ENCODE peak calls at places on chromosomes 4 and X, in eight cellular contexts. W is fibroblast of villous mesenchyme; O is smooth muscle cell of the brain vasculature; X is HuH-7.5; S is Kasumi-1; A is pancreas; Z is putamen; G is CD4-positive, alpha-beta T cell. H is an unnamed sample.

GRCh38 chr4:33302298-33302697 is 2582.1 kb downstream of the PCDH7 start:
- DNase-seq in W (no peak), O (no peak), X (no peak), S (peak; percentile 34), A (no peak), Z (no peak), G (no peak), H (no peak)

GRCh38 chrX:17077349-17077748 is 130.9 kb downstream of the REPS2 start:
- DNase-seq in W (peak; percentile 2), O (no peak), X (no peak), S (no peak), A (no peak), Z (no peak), G (no peak), H (no peak)

GRCh38 chrX:66142351-66142750 is 21.7 kb upstream of the HEPH start:
- DNase-seq in W (no peak), O (no peak), X (no peak), S (peak; percentile 8), A (no peak), Z (no peak), G (no peak), H (no peak)

GRCh38 chrX:111328858-111329257 is 58.6 kb upstream of the CAPN6 start:
- DNase-seq in W (no peak), O (no peak), X (no peak), S (no peak), A (no peak), Z (no peak), G (no peak), H (no peak)

GRCh38 chrX:154735695-154736393 is 15.0 kb downstream of the GAB3 start:
- DNase-seq in W (peak; percentile 91), O (no peak), X (no peak), S (no peak), A (no peak), Z (no peak), G (no peak), H (no peak)

GRCh38 chr4:44162538-44163270 is 285.9 kb downstream of the KCTD8 start:
- DNase-seq in W (no peak), O (no peak), X (no peak), S (no peak), A (no peak), Z (no peak), G (no peak), H (no peak)

GRCh38 chr4:152485726-152486276 is 50.1 kb downstream of the FBXW7 start:
- DNase-seq in W (peak; percentile 94), O (peak; percentile 49), X (no peak), S (no peak), A (no peak), Z (no peak), G (no peak), H (no peak)

GRCh38 chr4:97142893-97143292 is 1000.4 kb downstream of the STPG2 start:
- DNase-seq in W (no peak), O (no peak), X (no peak), S (no peak), A (no peak), Z (no peak), G (no peak), H (no peak)

GRCh38 chr4:53193111-53193510 is 172.8 kb downstream of the SCFD2 start:
- DNase-seq in W (no peak), O (no peak), X (no peak), S (no peak), A (no peak), Z (no peak), G (no peak), H (no peak)

GRCh38 chr4:100977746-100978397 is 369.5 kb downstream of the PPP3CA start:
- DNase-seq in W (no peak), O (no peak), X (no peak), S (no peak), A (no peak), Z (no peak), G (no peak), H (no peak)

GRCh38 chrX:41108007-41108683 is 22.9 kb downstream of the USP9X start:
- DNase-seq in W (no peak), O (no peak), X (no peak), S (no peak), A (no peak), Z (no peak), G (no peak), H (no peak)

GRCh38 chr4:173519130-173520101 is 10.6 kb downstream of the HAND2 start:
- DNase-seq in W (peak; percentile 93), O (no peak), X (no peak), S (no peak), A (no peak), Z (no peak), G (no peak), H (no peak)

GRCh38 chrX:40050532-40050931 is 47.2 kb downstream of the BCOR start:
- DNase-seq in W (no peak), O (no peak), X (no peak), S (no peak), A (no peak), Z (no peak), G (no peak), H (no peak)

GRCh38 chr4:118389731-118390520 is 37.1 kb upstream of the PRSS12 start:
- DNase-seq in W (no peak), O (no peak), X (no peak), S (no peak), A (no peak), Z (no peak), G (no peak), H (no peak)

GRCh38 chr4:173334891-173335754 is 965 bp upstream of the HMGB2 start:
- DNase-seq in W (peak; percentile 72), O (peak; percentile 65), X (peak; percentile 78), S (peak; percentile 88), A (peak; percentile 66), Z (no peak), G (no peak), H (peak; percentile 5)

GRCh38 chrX:97267916-97268680 is 384.4 kb downstream of the RPA4 start:
- DNase-seq in W (no peak), O (no peak), X (no peak), S (no peak), A (no peak), Z (no peak), G (no peak), H (no peak)

GRCh38 chrX:80432863-80433262 is 12.6 kb downstream of the TENT5D start:
- DNase-seq in W (no peak), O (no peak), X (no peak), S (peak; percentile 63), A (no peak), Z (no peak), G (no peak), H (no peak)

GRCh38 chr4:113657834-113658233 is 103.7 kb downstream of the CAMK2D start:
- DNase-seq in W (no peak), O (no peak), X (no peak), S (no peak), A (no peak), Z (no peak), G (no peak), H (no peak)

GRCh38 chr4:163263601-163264000 is 68.8 kb downstream of the NPY1R start:
- DNase-seq in W (no peak), O (no peak), X (no peak), S (no peak), A (no peak), Z (no peak), G (no peak), H (no peak)

GRCh38 chr4:156197216-156197615 is 243.6 kb upstream of the CTSO start:
- DNase-seq in W (no peak), O (no peak), X (no peak), S (no peak), A (no peak), Z (no peak), G (no peak), H (no peak)

GRCh38 chrX:80120335-80120734 is 105.8 kb downstream of the TBX22 start:
- DNase-seq in W (no peak), O (no peak), X (no peak), S (no peak), A (no peak), Z (no peak), G (no peak), H (no peak)

GRCh38 chr4:186760576-186760975 is 36.9 kb upstream of the FAT1 start:
- DNase-seq in W (peak; percentile 46), O (no peak), X (no peak), S (no peak), A (no peak), Z (no peak), G (no peak), H (no peak)

GRCh38 chrX:66635360-66635759 is 3.5 kb downstream of the EDA2R start:
- DNase-seq in W (peak; percentile 57), O (peak; percentile 65), X (no peak), S (no peak), A (no peak), Z (no peak), G (no peak), H (no peak)

GRCh38 chr4:28639747-28640146 is 1779.1 kb downstream of the STIM2 start:
- DNase-seq in W (peak; percentile 5), O (no peak), X (no peak), S (no peak), A (no peak), Z (peak; percentile 25), G (no peak), H (no peak)

GRCh38 chrX:108396188-108396885 is 41.9 kb downstream of the COL4A6 start:
- DNase-seq in W (peak; percentile 9), O (no peak), X (no peak), S (no peak), A (no peak), Z (no peak), G (no peak), H (no peak)

GRCh38 chrX:46279925-46280313 is 265.3 kb downstream of the ZNF674 start:
- DNase-seq in W (peak; percentile 6), O (no peak), X (no peak), S (no peak), A (no peak), Z (no peak), G (no peak), H (no peak)

GRCh38 chr4:47913858-47914218 is 545 bp downstream of the NFXL1 start:
- DNase-seq in W (peak; percentile 7), O (no peak), X (peak; percentile 25), S (no peak), A (peak; percentile 69), Z (peak; percentile 30), G (peak; percentile 26), H (peak; percentile 21)

GRCh38 chr4:156977435-156978160 is 6.0 kb upstream of the PDGFC start:
- DNase-seq in W (peak; percentile 68), O (peak; percentile 53), X (no peak), S (no peak), A (no peak), Z (no peak), G (no peak), H (no peak)

H was measured in activated T-helper 9 cell treated with anti-CD3 and anti-CD28 coated beads, Interleukin-2, amount 50 U/mL, for 16 hours.